ENCODE peak calls at places on chromosomes 2 and 18, in seven cellular contexts. A is HCT116, Q is heart left ventricle, V is stomach, M is HepG2, F is K562, B is IMR-90. O is an unnamed sample. For H3K4me1 and H3K27me3, the result is how much of the 10 kb centered on the place peaks cover.

GRCh38 chr2:174080672-174081121 is 115.5 kb upstream of the SP3 start:
- DNase-seq in B (no peak), V (no peak), M (no peak), A (no peak), Q (no peak), F (no peak), O (no peak)

GRCh38 chr2:229714080-229714735 is at the start of gene DNER:
- DNase-seq in V (peak), M (no peak), F (peak), Q (no peak), A (no peak), B (no peak), O (no peak)

GRCh38 chr2:192035731-192036442 is 158.8 kb downstream of the TMEFF2 start:
- DNase-seq in A (no peak), M (no peak), B (peak), V (no peak), Q (no peak), F (no peak), O (no peak)

GRCh38 chr2:176129013-176129796 is at the start of gene HOXD8:
- DNase-seq in M (no peak), A (peak), Q (no peak), V (no peak), F (peak), B (peak), O (peak)

GRCh38 chr2:46098606-46099005 is 198.6 kb upstream of the EPAS1 start:
- DNase-seq in A (no peak), B (peak), M (peak), Q (no peak), V (no peak), F (no peak), O (no peak)

GRCh38 chr2:85243101-85244072 is 84.4 kb downstream of the TGOLN2 start:
- DNase-seq in B (no peak), V (peak), M (peak), F (peak), A (no peak), Q (peak), O (no peak)

GRCh38 chr18:56576826-56577573 is 61.4 kb downstream of the TXNL1 start:
- DNase-seq in V (no peak), F (no peak), A (no peak), M (no peak), B (peak), Q (peak), O (no peak)

GRCh38 chr2:222887124-222887523 is 26.3 kb downstream of the ACSL3 start:
- DNase-seq in B (peak), F (no peak), A (no peak), Q (no peak), V (no peak), M (no peak), O (no peak)

GRCh38 chr2:67234443-67234842 is 162.7 kb upstream of the ETAA1 start:
- DNase-seq in Q (no peak), A (no peak), F (no peak), M (no peak), V (no peak), B (peak), O (no peak)

GRCh38 chr2:45585267-45585861 is 25.7 kb downstream of the SRBD1 start:
- DNase-seq in F (no peak), M (peak), Q (no peak), A (peak), B (peak), V (no peak), O (no peak)

GRCh38 chr18:35592298-35592697 is 10.8 kb downstream of the GALNT1 start:
- DNase-seq in Q (no peak), V (no peak), M (no peak), B (no peak), A (no peak), F (no peak), O (peak)

GRCh38 chr2:187233811-187234210 is 214.2 kb downstream of the CALCRL start:
- DNase-seq in F (no peak), Q (no peak), M (no peak), A (no peak), B (no peak), V (no peak), O (no peak)

GRCh38 chr2:25758348-25758747 is 85.0 kb upstream of the DTNB start:
- DNase-seq in F (no peak), V (no peak), M (no peak), Q (no peak), A (no peak), B (no peak), O (no peak)

GRCh38 chr18:56470679-56471345 is 167.6 kb downstream of the TXNL1 start:
- DNase-seq in F (no peak), B (no peak), M (no peak), V (no peak), Q (no peak), A (no peak), O (no peak)

GRCh38 chr2:237432484-237433092 is 18.6 kb upstream of the COL6A3 start:
- DNase-seq in B (peak), M (no peak), V (no peak), Q (no peak), F (no peak), A (peak), O (peak)

GRCh38 chr18:74836296-74837139 is 238.8 kb downstream of the ZNF407 start:
- DNase-seq in M (peak), V (peak), Q (no peak), A (no peak), B (peak), F (no peak), O (no peak)

GRCh38 chr2:195663007-195663406 is 6.0 kb downstream of the SLC39A10 start:
- DNase-seq in B (no peak), F (no peak), Q (no peak), A (no peak), V (no peak), M (no peak), O (no peak)

GRCh38 chr2:237645261-237645660 is 17.9 kb downstream of the LRRFIP1 start:
- DNase-seq in Q (no peak), F (no peak), M (no peak), V (no peak), B (no peak), A (no peak), O (no peak)

GRCh38 chr2:179467111-179467510 is 202.5 kb upstream of the SESTD1 start:
- DNase-seq in A (no peak), Q (no peak), B (peak), V (no peak), M (no peak), F (no peak), O (no peak)

GRCh38 chr2:12714391-12715221 is 2.1 kb upstream of the TRIB2 start:
- DNase-seq in A (no peak), V (no peak), Q (no peak), M (no peak), F (no peak), B (peak), O (no peak)

GRCh38 chr18:76348267-76349066 is 146.6 kb downstream of the ZNF516 start:
- DNase-seq in A (no peak), Q (no peak), B (no peak), M (peak), V (peak), F (no peak), O (no peak)

GRCh38 chr18:74082476-74083070 is 65.1 kb downstream of the FBXO15 start:
- DNase-seq in A (peak), M (peak), B (peak), F (no peak), V (peak), Q (no peak), O (peak)

GRCh38 chr2:112811841-112812306 is 24.7 kb downstream of the IL1B start:
- DNase-seq in V (no peak), B (peak), M (peak), F (no peak), Q (no peak), A (no peak), O (no peak)

GRCh38 chr2:104434363-104434792 is 419.5 kb upstream of the POU3F3 start:
- DNase-seq in Q (no peak), B (no peak), M (no peak), F (no peak), A (no peak), V (peak), O (peak)

GRCh38 chr18:2976218-2976617 is 36.7 kb downstream of the LPIN2 start:
- DNase-seq in V (no peak), M (no peak), F (peak), A (no peak), Q (no peak), B (no peak), O (no peak)

GRCh38 chr18:2978208-2978607 is 34.7 kb downstream of the LPIN2 start:
- DNase-seq in A (no peak), F (no peak), M (no peak), B (no peak), V (no peak), Q (no peak), O (no peak)

GRCh38 chr18:2976733-2977132 is 36.2 kb downstream of the LPIN2 start:
- DNase-seq in V (no peak), M (no peak), A (no peak), F (no peak), B (no peak), Q (no peak), O (no peak)

GRCh38 chr18:2971741-2972552 is 41.0 kb downstream of the LPIN2 start:
- DNase-seq in Q (peak), V (peak), F (no peak), M (no peak), A (no peak), B (no peak), O (peak)

GRCh38 chr18:2974731-2975130 is 38.2 kb downstream of the LPIN2 start:
- DNase-seq in M (no peak), Q (no peak), B (no peak), A (no peak), F (no peak), V (no peak), O (no peak)
- H3K4me1 ChIP-seq in M (half or more), Q (under half), B (under half), A (under half), F (under half), V (half or more), O (under half)

DNA sequence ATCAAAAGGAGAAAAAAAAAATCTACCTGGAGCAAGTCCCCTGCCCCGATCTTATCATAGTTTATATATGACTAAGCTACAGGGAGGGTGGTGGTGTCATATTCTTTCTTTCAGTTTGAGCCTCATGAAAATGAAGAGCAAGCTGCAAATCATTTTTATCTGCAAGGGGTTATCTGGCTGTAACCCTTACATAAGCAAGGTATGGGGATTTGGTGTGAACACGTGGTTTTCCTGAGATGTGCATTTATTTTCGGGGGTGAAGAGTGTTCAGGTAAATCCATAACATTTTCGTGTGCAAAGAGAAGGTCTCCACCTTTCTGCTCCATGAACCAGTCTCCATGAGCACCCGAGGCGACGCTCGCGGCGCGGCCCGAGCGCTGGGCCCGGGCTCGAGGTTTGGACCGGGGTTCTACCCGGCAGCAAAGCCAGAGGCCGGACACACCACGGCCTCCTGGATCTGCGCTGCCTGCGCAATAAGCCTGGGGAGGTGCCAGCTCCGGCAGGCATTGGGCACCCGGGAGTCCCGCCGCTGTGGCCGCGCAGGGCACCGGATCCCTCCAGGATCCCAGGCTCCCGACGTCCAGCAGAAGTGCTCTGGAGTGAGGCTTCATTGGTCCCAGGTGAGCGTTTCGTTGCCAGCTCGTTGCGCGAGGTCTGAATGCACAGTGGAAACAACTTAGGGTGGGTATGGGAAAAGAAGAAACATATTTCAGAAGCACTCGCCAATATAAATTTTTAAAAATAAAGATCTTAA is 36.1 kb upstream of the GPD2 start:
- DNase-seq in M (peak), A (peak), Q (peak), F (peak), V (peak), B (peak), O (peak)
- TF ChIP-seq POLR2A in M (no peak), A (peak), Q (no peak), F (no peak), V (no peak), B (peak), O (no peak)

GRCh38 chr2:26875083-26875634 is 27.2 kb downstream of the DPYSL5 start:
- DNase-seq in F (no peak), A (no peak), B (no peak), M (no peak), Q (no peak), V (no peak), O (no peak)
- H3K27me3 ChIP-seq in F (under half), A (under half), B (under half), M (under half), Q (under half), V (under half), O (under half)

GRCh38 chr2:197258580-197258979 is 52.0 kb downstream of the ANKRD44 start:
- DNase-seq in V (no peak), B (peak), M (no peak), F (no peak), A (no peak), Q (no peak), O (no peak)
- H3K4me1 ChIP-seq in V (under half), B (under half), M (under half), F (under half), A (under half), Q (under half), O (under half)

DNA sequence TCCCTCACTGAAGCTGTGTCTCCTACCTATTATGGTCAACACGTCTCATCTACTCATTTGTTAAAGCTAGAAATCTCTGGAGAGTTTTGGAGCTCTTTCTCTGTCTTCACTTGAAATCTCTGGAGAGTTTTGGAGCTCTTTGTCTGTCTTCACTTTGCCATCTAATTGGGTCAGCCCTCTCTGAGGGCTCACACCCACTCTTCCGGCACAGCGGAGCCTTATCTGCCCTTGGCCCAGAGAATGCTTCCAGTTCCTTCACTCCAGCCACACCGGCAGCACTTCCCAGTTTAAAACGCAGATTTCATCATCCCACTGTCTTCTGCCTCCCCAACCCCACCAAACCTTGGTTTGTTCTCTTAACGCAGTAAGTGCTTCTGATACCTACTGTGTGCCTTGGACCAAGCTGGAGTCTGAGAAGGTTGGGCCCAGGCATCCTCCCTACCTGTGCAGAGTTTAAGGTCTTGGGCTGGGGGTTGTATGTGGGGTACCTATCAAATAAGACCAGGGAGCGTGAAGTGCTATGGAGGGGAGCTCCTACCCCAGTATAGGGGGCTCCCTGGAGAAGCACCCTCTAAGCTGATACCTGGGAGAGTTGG is 5.0 kb downstream of the HPCAL1 start:
- DNase-seq in M (no peak), A (no peak), F (no peak), Q (no peak), V (peak), B (no peak), O (no peak)
- TF ChIP-seq POLR2A in M (no peak), A (no peak), F (peak), Q (no peak), V (no peak), B (no peak), O (no peak)

DNA sequence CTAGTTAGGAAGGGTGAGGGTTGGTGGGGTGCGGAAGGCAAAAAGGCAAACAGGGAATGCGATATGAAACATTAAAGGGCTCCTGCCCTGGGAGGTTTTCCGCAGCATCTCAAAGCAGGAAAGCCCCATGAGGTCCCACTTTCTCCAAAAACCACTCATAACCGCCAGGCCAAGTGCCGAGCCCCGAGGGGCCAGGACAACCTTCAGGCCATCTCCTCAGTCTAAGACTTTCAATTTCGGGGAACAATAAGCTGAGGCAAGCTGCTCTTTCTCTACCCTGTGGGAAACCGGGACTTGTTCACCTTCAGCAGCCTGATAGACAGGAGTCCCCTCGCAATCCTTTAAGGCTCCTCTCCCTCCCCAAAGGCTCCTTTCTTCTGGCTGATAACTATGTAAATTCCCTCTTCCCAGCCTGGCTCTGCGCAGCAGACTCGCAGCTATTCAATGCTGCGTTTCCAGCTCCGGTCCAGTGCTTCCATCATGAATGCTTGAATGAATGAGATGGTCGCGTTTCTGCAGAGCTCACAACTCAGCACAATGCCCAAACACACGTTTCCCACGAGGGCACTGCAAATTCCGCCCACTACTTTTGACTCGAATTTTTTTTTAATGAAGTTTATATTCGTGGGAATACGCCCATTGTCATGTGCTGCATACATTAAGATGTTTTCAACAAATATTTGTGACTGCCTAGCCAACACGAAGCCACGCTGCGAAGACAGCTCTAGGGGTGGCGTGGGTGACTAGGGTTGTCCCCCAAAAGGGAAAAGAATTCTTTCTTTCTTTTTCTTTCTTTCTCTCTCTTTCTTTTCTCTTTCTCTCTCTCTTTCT is 1.4 kb downstream of the LAMA1 start:
- DNase-seq in A (no peak), B (peak), V (no peak), Q (no peak), F (no peak), M (no peak), O (no peak)
- H3K27me3 ChIP-seq in A (under half), B (under half), V (half or more), Q (under half), F (under half), M (under half), O (under half)